ENCODE peak calls at places on chromosomes 11 and 22, in six cellular contexts. One of them, this sample, is unnamed.

GRCh38 chr11:210122-210802 is 2.8 kb downstream of the RIC8A start:
- DNase-seq in A549: peak; percentile 29
- DNase-seq in HepG2: no peak
- DNase-seq in GM12878: no peak
- DNase-seq in K562: no peak
- DNase-seq in SK-N-SH: no peak
- DNase-seq in this sample: peak; percentile 88

GRCh38 chr11:124900464-124900863 is 2.8 kb upstream of the ROBO4 start:
- DNase-seq in A549: peak; percentile 41
- DNase-seq in HepG2: peak; percentile 25
- DNase-seq in GM12878: no peak
- DNase-seq in K562: no peak
- DNase-seq in SK-N-SH: peak; percentile 5
- DNase-seq in this sample: peak; percentile 93

GRCh38 chr11:130518164-130518563 is 69.7 kb downstream of the ADAMTS15 start:
- DNase-seq in A549: no peak
- DNase-seq in HepG2: no peak
- DNase-seq in GM12878: no peak
- DNase-seq in K562: no peak
- DNase-seq in SK-N-SH: no peak
- DNase-seq in this sample: no peak

GRCh38 chr22:31566484-31566883 is 70.1 kb downstream of the SFI1 start:
- DNase-seq in A549: no peak
- DNase-seq in HepG2: no peak
- DNase-seq in GM12878: no peak
- DNase-seq in K562: no peak
- DNase-seq in SK-N-SH: no peak
- DNase-seq in this sample: no peak

GRCh38 chr11:27238811-27239210 is 124.2 kb downstream of the CCDC34 start:
- DNase-seq in A549: no peak
- DNase-seq in HepG2: no peak
- DNase-seq in GM12878: no peak
- DNase-seq in K562: no peak
- DNase-seq in SK-N-SH: no peak
- DNase-seq in this sample: no peak

GRCh38 chr22:38417252-38418060 is 37.5 kb downstream of the KCNJ4 start:
- DNase-seq in A549: no peak
- DNase-seq in HepG2: no peak
- DNase-seq in GM12878: no peak
- DNase-seq in K562: no peak
- DNase-seq in SK-N-SH: no peak
- DNase-seq in this sample: no peak

GRCh38 chr11:6596237-6596877 is 7.1 kb downstream of the RRP8 start:
- DNase-seq in A549: no peak
- DNase-seq in HepG2: no peak
- DNase-seq in GM12878: no peak
- DNase-seq in K562: no peak
- DNase-seq in SK-N-SH: no peak
- DNase-seq in this sample: no peak

GRCh38 chr11:94938399-94939055 is 34.8 kb downstream of the CWC15 start:
- DNase-seq in A549: no peak
- DNase-seq in HepG2: no peak
- DNase-seq in GM12878: no peak
- DNase-seq in K562: no peak
- DNase-seq in SK-N-SH: peak; percentile 24
- DNase-seq in this sample: peak; percentile 92

GRCh38 chr22:24441406-24442351 is 14.3 kb downstream of the ADORA2A start:
- DNase-seq in A549: no peak
- DNase-seq in HepG2: no peak
- DNase-seq in GM12878: no peak
- DNase-seq in K562: peak; percentile 18
- DNase-seq in SK-N-SH: peak; percentile 79
- DNase-seq in this sample: no peak

GRCh38 chr11:102971766-102972165 is 16.2 kb upstream of the MMP13 start:
- DNase-seq in A549: no peak
- DNase-seq in HepG2: no peak
- DNase-seq in GM12878: no peak
- DNase-seq in K562: no peak
- DNase-seq in SK-N-SH: no peak
- DNase-seq in this sample: peak; percentile 20

GRCh38 chr11:78290293-78291176 is 101.8 kb downstream of the USP35 start:
- DNase-seq in A549: no peak
- DNase-seq in HepG2: peak; percentile 97
- DNase-seq in GM12878: no peak
- DNase-seq in K562: peak; percentile 43
- DNase-seq in SK-N-SH: no peak
- DNase-seq in this sample: peak; percentile 58

GRCh38 chr22:49937758-49938564 is 19.5 kb downstream of the CRELD2 start:
- DNase-seq in A549: no peak
- DNase-seq in HepG2: peak; percentile 76
- DNase-seq in GM12878: no peak
- DNase-seq in K562: no peak
- DNase-seq in SK-N-SH: no peak
- DNase-seq in this sample: no peak

GRCh38 chr11:47372422-47372821 is 5.9 kb downstream of the SPI1 start:
- DNase-seq in A549: no peak
- DNase-seq in HepG2: no peak
- DNase-seq in GM12878: no peak
- DNase-seq in K562: no peak
- DNase-seq in SK-N-SH: no peak
- DNase-seq in this sample: no peak

GRCh38 chr11:114892381-114893197 is 214.3 kb downstream of the NXPE2 start:
- DNase-seq in A549: peak; percentile 5
- DNase-seq in HepG2: no peak
- DNase-seq in GM12878: no peak
- DNase-seq in K562: peak; percentile 73
- DNase-seq in SK-N-SH: peak; percentile 19
- DNase-seq in this sample: no peak

GRCh38 chr11:78138694-78139421 is 568 bp downstream of the ALG8 start:
- DNase-seq in A549: peak; percentile 31
- DNase-seq in HepG2: no peak
- DNase-seq in GM12878: peak; percentile 21
- DNase-seq in K562: peak; percentile 63
- DNase-seq in SK-N-SH: peak; percentile 44
- DNase-seq in this sample: peak; percentile 31

GRCh38 chr11:35583126-35583525 is 35.1 kb upstream of the FJX1 start:
- DNase-seq in A549: no peak
- DNase-seq in HepG2: no peak
- DNase-seq in GM12878: no peak
- DNase-seq in K562: no peak
- DNase-seq in SK-N-SH: no peak
- DNase-seq in this sample: peak; percentile 56

GRCh38 chr22:50531546-50532352 is 1.9 kb upstream of the TYMP start:
- DNase-seq in A549: no peak
- DNase-seq in HepG2: no peak
- DNase-seq in GM12878: no peak
- DNase-seq in K562: no peak
- DNase-seq in SK-N-SH: peak; percentile 90
- DNase-seq in this sample: peak; percentile 41

GRCh38 chr11:102564110-102564509 is 33.6 kb upstream of the MMP7 start:
- DNase-seq in A549: peak; percentile 64
- DNase-seq in HepG2: peak; percentile 27
- DNase-seq in GM12878: no peak
- DNase-seq in K562: no peak
- DNase-seq in SK-N-SH: no peak
- DNase-seq in this sample: peak; percentile 88

GRCh38 chr22:47015589-47016178 is 253.2 kb downstream of the TBC1D22A start:
- DNase-seq in A549: no peak
- DNase-seq in HepG2: no peak
- DNase-seq in GM12878: no peak
- DNase-seq in K562: no peak
- DNase-seq in SK-N-SH: no peak
- DNase-seq in this sample: no peak

GRCh38 chr11:65206901-65207300 is 25.2 kb downstream of the CAPN1 start:
- DNase-seq in A549: no peak
- DNase-seq in HepG2: no peak
- DNase-seq in GM12878: no peak
- DNase-seq in K562: no peak
- DNase-seq in SK-N-SH: no peak
- DNase-seq in this sample: no peak

GRCh38 chr11:108871152-108871551 is 206.3 kb downstream of the DDX10 start:
- DNase-seq in A549: no peak
- DNase-seq in HepG2: peak; percentile 35
- DNase-seq in GM12878: no peak
- DNase-seq in K562: no peak
- DNase-seq in SK-N-SH: peak; percentile 11
- DNase-seq in this sample: peak; percentile 75

GRCh38 chr11:105109855-105110750 is 29.5 kb downstream of the CARD18 start:
- DNase-seq in A549: no peak
- DNase-seq in HepG2: no peak
- DNase-seq in GM12878: no peak
- DNase-seq in K562: no peak
- DNase-seq in SK-N-SH: no peak
- DNase-seq in this sample: peak; percentile 38

GRCh38 chr11:105111145-105111944 is 28.2 kb downstream of the CARD18 start:
- DNase-seq in A549: no peak
- DNase-seq in HepG2: no peak
- DNase-seq in GM12878: no peak
- DNase-seq in K562: no peak
- DNase-seq in SK-N-SH: no peak
- DNase-seq in this sample: no peak

GRCh38 chr11:105109353-105109752 is 30.2 kb downstream of the CARD18 start:
- DNase-seq in A549: no peak
- DNase-seq in HepG2: no peak
- DNase-seq in GM12878: no peak
- DNase-seq in K562: no peak
- DNase-seq in SK-N-SH: no peak
- DNase-seq in this sample: no peak

GRCh38 chr11:105106140-105106539 is 33.4 kb downstream of the CARD18 start:
- DNase-seq in A549: no peak
- DNase-seq in HepG2: no peak
- DNase-seq in GM12878: no peak
- DNase-seq in K562: no peak
- DNase-seq in SK-N-SH: no peak
- DNase-seq in this sample: no peak

GRCh38 chr11:105108247-105108646 is 31.3 kb downstream of the CARD18 start:
- DNase-seq in A549: no peak
- DNase-seq in HepG2: no peak
- DNase-seq in GM12878: no peak
- DNase-seq in K562: no peak
- DNase-seq in SK-N-SH: no peak
- DNase-seq in this sample: no peak
- TF ChIP-seq SMC3 in A549: no peak
- TF ChIP-seq SMC3 in HepG2: no peak
- TF ChIP-seq SMC3 in GM12878: no peak
- TF ChIP-seq SMC3 in K562: no peak
- TF ChIP-seq SMC3 in SK-N-SH: no peak
- TF ChIP-seq SMC3 in this sample: no peak

GRCh38 chr22:48492371-48493320 is 1335.0 kb downstream of the BRD1 start:
- DNase-seq in A549: peak; percentile 78
- DNase-seq in HepG2: peak; percentile 50
- DNase-seq in GM12878: peak; percentile 1
- DNase-seq in K562: peak; percentile 68
- DNase-seq in SK-N-SH: peak; percentile 84
- DNase-seq in this sample: peak; percentile 57
- TF ChIP-seq SMC3 in A549: peak; percentile 81
- TF ChIP-seq SMC3 in HepG2: peak; percentile 79
- TF ChIP-seq SMC3 in GM12878: peak; percentile 85
- TF ChIP-seq SMC3 in K562: peak; percentile 46
- TF ChIP-seq SMC3 in SK-N-SH: peak; percentile 62
- TF ChIP-seq SMC3 in this sample: peak; percentile 69

DNA sequence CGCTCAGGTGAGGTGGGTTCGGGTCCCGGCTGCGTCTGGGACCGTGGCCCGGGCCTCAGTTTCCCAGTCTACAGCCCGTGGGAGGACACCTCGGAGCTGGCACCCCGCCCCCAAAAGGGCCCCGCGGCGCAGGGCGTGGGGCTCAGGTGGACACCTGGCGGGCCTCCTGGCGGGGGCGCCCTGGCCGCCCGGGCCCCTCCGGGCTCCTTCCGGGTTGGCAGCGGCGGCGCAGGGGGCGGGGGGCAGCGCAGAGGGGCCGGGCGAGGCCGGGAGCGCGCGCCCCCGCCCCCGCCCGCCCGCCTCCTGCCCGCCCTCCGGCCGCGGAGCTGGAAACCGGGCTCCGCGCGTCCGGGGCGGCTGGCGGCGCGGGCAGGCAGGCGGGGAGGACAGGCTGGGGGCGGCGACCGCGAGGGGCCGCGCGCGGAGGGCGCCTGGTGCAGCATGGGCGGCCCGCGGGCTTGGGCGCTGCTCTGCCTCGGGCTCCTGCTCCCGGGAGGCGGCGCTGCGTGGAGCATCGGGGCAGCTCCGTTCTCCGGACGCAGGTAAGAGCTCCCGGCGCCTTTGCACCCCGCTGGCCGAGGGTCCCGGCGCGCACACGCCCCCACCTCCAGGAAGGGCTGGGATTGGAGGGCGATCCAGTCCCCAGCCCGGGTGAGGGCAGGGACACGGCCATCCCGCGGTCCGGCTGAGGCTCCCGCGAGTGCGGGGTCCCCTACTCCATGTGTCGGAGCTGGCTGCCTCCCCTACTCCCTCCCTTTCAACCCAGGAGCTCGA is at the start of gene EMID1:
- DNase-seq in A549: no peak
- DNase-seq in HepG2: no peak
- DNase-seq in GM12878: no peak
- DNase-seq in K562: peak; percentile 90
- DNase-seq in SK-N-SH: peak; percentile 90
- DNase-seq in this sample: peak; percentile 9
- TF ChIP-seq SMC3 in A549: no peak
- TF ChIP-seq SMC3 in HepG2: no peak
- TF ChIP-seq SMC3 in GM12878: no peak
- TF ChIP-seq SMC3 in K562: no peak
- TF ChIP-seq SMC3 in SK-N-SH: no peak
- TF ChIP-seq SMC3 in this sample: peak; percentile 13

GRCh38 chr22:30262917-30263741 is 3.5 kb downstream of the OSM start:
- DNase-seq in A549: no peak
- DNase-seq in HepG2: peak; percentile 64
- DNase-seq in GM12878: no peak
- DNase-seq in K562: peak; percentile 71
- DNase-seq in SK-N-SH: peak; percentile 92
- DNase-seq in this sample: peak; percentile 61
- TF ChIP-seq SMC3 in A549: peak; percentile 65
- TF ChIP-seq SMC3 in HepG2: peak; percentile 59
- TF ChIP-seq SMC3 in GM12878: peak; percentile 85
- TF ChIP-seq SMC3 in K562: peak; percentile 73
- TF ChIP-seq SMC3 in SK-N-SH: peak; percentile 88
- TF ChIP-seq SMC3 in this sample: peak; percentile 89

GRCh38 chr11:126132319-126132718 is 69.7 kb upstream of the CDON start:
- DNase-seq in A549: no peak
- DNase-seq in HepG2: no peak
- DNase-seq in GM12878: no peak
- DNase-seq in K562: no peak
- DNase-seq in SK-N-SH: no peak
- DNase-seq in this sample: no peak
- TF ChIP-seq SMC3 in A549: no peak
- TF ChIP-seq SMC3 in HepG2: peak; percentile 4
- TF ChIP-seq SMC3 in GM12878: no peak
- TF ChIP-seq SMC3 in K562: no peak
- TF ChIP-seq SMC3 in SK-N-SH: no peak
- TF ChIP-seq SMC3 in this sample: no peak

This sample was measured in IMR-90.